ENCODE peak calls at places on chromosomes 11 and 22, in eight cellular contexts. F, U, I, C, L, Q, Y and A are unnamed samples.
A peak's percentile ranks its signal among the peaks of the same experiment; 100 is the strongest.

GRCh38 chr11:15935370-15935769 is 421.0 kb downstream of the SOX6 start:
- DNase-seq in Q (no peak), Y (no peak), I (no peak), U (no peak), C (no peak), L (no peak), F (no peak), A (no peak)

GRCh38 chr11:72588656-72589410 is 85.4 kb downstream of the PDE2A start:
- DNase-seq in I (no peak), U (no peak), Q (no peak), C (no peak), Y (no peak), F (no peak), L (no peak), A (no peak)

GRCh38 chr11:561148-562003 is 606 bp downstream of the RASSF7 start:
- DNase-seq in C (peak; percentile 98), I (no peak), Y (no peak), U (no peak), L (peak; percentile 94), F (no peak), Q (no peak), A (no peak)

GRCh38 chr11:57475191-57475590 is 14.9 kb downstream of the RTN4RL2 start:
- DNase-seq in L (no peak), C (no peak), Q (no peak), I (no peak), U (no peak), Y (no peak), F (no peak), A (no peak)

GRCh38 chr11:47124675-47125074 is 52.0 kb downstream of the ARFGAP2 start:
- DNase-seq in C (no peak), L (no peak), U (no peak), Q (no peak), F (no peak), Y (no peak), I (no peak), A (no peak)

GRCh38 chr11:106409201-106409600 is 331.7 kb downstream of the AASDHPPT start:
- DNase-seq in L (no peak), Y (peak; percentile 54), C (no peak), Q (no peak), U (no peak), I (no peak), F (no peak), A (no peak)

GRCh38 chr11:26231252-26231661 is 100.7 kb upstream of the ANO3 start:
- DNase-seq in Y (peak; percentile 81), C (no peak), Q (peak; percentile 25), U (no peak), F (no peak), L (no peak), I (no peak), A (no peak)

GRCh38 chr11:111426615-111427014 is 47.5 kb upstream of the POU2AF1 start:
- DNase-seq in Q (no peak), Y (no peak), C (no peak), I (no peak), F (no peak), L (no peak), U (no peak), A (no peak)

GRCh38 chr22:46703996-46704370 is 34.1 kb downstream of the CERK start:
- DNase-seq in I (no peak), F (no peak), U (no peak), Q (no peak), L (no peak), Y (no peak), C (no peak), A (no peak)

GRCh38 chr11:109894242-109894641 is 198.9 kb upstream of the ZC3H12C start:
- DNase-seq in C (no peak), U (peak; percentile 26), F (no peak), Y (no peak), Q (no peak), L (no peak), I (no peak), A (no peak)

GRCh38 chr22:45584621-45585436 is 82.1 kb downstream of the FBLN1 start:
- DNase-seq in Y (no peak), U (no peak), F (peak; percentile 28), C (no peak), Q (no peak), L (no peak), I (no peak), A (no peak)

GRCh38 chr11:72758690-72759389 is 6.6 kb upstream of the ARAP1 start:
- DNase-seq in Y (peak; percentile 95), L (no peak), F (peak; percentile 71), U (peak; percentile 65), I (no peak), Q (no peak), C (no peak), A (no peak)

GRCh38 chr11:29336727-29337212 is 680.1 kb downstream of the KCNA4 start:
- DNase-seq in U (peak; percentile 79), Y (peak; percentile 13), F (no peak), Q (no peak), L (no peak), C (no peak), I (no peak), A (no peak)